ENCODE peak calls at places on chromosomes 4 and X, in eight cellular contexts. S is activated B cell treated with CpG ODN at 0.5 μM for 24 hours; Z is HFF-Myc; F is CD8-positive, alpha-beta T cell; I is CD4-positive, alpha-beta T cell; D is lung; U is Caco-2; Y is K562. X is an unnamed sample.

GRCh38 chrX:63349307-63349706 is 1.8 kb downstream of the SPIN4 start:
- DNase-seq in D (no peak), I (no peak), Y (peak), Z (no peak), U (no peak), F (no peak), S (no peak), X (no peak)

GRCh38 chrX:120251471-120252011 is 929 bp downstream of the ZBTB33 start:
- DNase-seq in Y (peak), Z (no peak), I (peak), D (no peak), U (peak), S (no peak), F (peak), X (peak)

GRCh38 chrX:9312922-9313867 is 151.7 kb upstream of the TBL1X start:
- DNase-seq in Y (peak), Z (no peak), D (peak), S (peak), I (peak), U (peak), F (peak), X (peak)

GRCh38 chr4:158131037-158131436 is 41.8 kb downstream of the GASK1B start:
- DNase-seq in U (no peak), Z (peak), D (no peak), I (no peak), Y (no peak), S (no peak), F (no peak), X (no peak)

GRCh38 chr4:40473578-40474388 is 138.7 kb downstream of the CHRNA9 start:
- DNase-seq in D (no peak), S (no peak), Z (no peak), Y (no peak), I (no peak), F (no peak), U (peak), X (no peak)

GRCh38 chr4:88962430-88962829 is 94.6 kb downstream of the FAM13A start:
- DNase-seq in D (no peak), I (no peak), S (no peak), Y (no peak), F (no peak), Z (no peak), U (no peak), X (no peak)

GRCh38 chrX:69503228-69503834 is 795 bp upstream of the NALF2 start:
- DNase-seq in I (no peak), S (no peak), U (peak), F (no peak), Z (peak), D (no peak), Y (no peak), X (no peak)

GRCh38 chr4:168264903-168265302 is 53.6 kb downstream of the DDX60 start:
- DNase-seq in I (no peak), F (no peak), Y (no peak), Z (no peak), D (no peak), U (no peak), S (no peak), X (no peak)

GRCh38 chr4:140309124-140309870 is 64.1 kb upstream of the SCOC start:
- DNase-seq in U (no peak), D (no peak), I (no peak), F (no peak), Y (no peak), Z (no peak), S (no peak), X (no peak)

GRCh38 chrX:134459683-134460004 is 321 bp upstream of the HPRT1 start:
- DNase-seq in I (no peak), Y (no peak), F (no peak), S (no peak), U (no peak), Z (no peak), D (no peak), X (no peak)

GRCh38 chr4:122548452-122548851 is 72.4 kb downstream of the IL21 start:
- DNase-seq in Z (no peak), Y (peak), D (no peak), F (no peak), S (no peak), U (no peak), I (no peak), X (no peak)

GRCh38 chrX:18899796-18900380 is 84.0 kb downstream of the PHKA2 start:
- DNase-seq in S (no peak), I (no peak), U (no peak), F (no peak), Y (no peak), Z (no peak), D (no peak), X (no peak)

GRCh38 chrX:39802354-39802753 is 295.4 kb downstream of the BCOR start:
- DNase-seq in F (no peak), Y (no peak), D (no peak), S (no peak), U (no peak), I (no peak), Z (no peak), X (no peak)

GRCh38 chr4:82578935-82579334 is 17.1 kb upstream of the TMEM150C start:
- DNase-seq in I (no peak), F (no peak), Z (no peak), D (no peak), Y (peak), S (no peak), U (no peak), X (no peak)

GRCh38 chr4:19429684-19430083 is 822.0 kb upstream of the SLIT2 start:
- DNase-seq in F (no peak), U (peak), Z (no peak), I (no peak), Y (no peak), D (no peak), S (no peak), X (no peak)

GRCh38 chrX:119755981-119756533 is 2.3 kb upstream of the SOWAHD start:
- DNase-seq in Y (no peak), F (peak), D (no peak), I (peak), S (no peak), U (no peak), Z (no peak), X (no peak)

GRCh38 chr4:139934336-139934735 is 219.6 kb downstream of the MAML3 start:
- DNase-seq in U (no peak), Z (no peak), I (no peak), D (no peak), Y (no peak), F (no peak), S (no peak), X (no peak)

GRCh38 chrX:9466115-9466495 is 1.2 kb downstream of the TBL1X start:
- DNase-seq in D (no peak), I (no peak), U (peak), Y (peak), Z (no peak), F (peak), S (peak), X (peak)

GRCh38 chr4:66777097-66777496 is 768.2 kb downstream of the CENPC start:
- DNase-seq in F (no peak), U (no peak), S (no peak), I (no peak), Z (no peak), D (no peak), Y (no peak), X (no peak)
- TF ChIP-seq CTCF in F (no peak), U (no peak), S (no peak), I (no peak), Z (no peak), D (no peak), Y (no peak), X (no peak)

GRCh38 chr4:71107732-71108131 is 114.3 kb downstream of the DCK start:
- DNase-seq in D (no peak), I (no peak), Z (no peak), S (no peak), F (no peak), U (no peak), Y (no peak), X (no peak)

GRCh38 chr4:71110499-71110898 is 117.0 kb downstream of the DCK start:
- DNase-seq in Z (no peak), D (no peak), F (no peak), Y (no peak), U (no peak), S (no peak), I (no peak), X (no peak)

DNA sequence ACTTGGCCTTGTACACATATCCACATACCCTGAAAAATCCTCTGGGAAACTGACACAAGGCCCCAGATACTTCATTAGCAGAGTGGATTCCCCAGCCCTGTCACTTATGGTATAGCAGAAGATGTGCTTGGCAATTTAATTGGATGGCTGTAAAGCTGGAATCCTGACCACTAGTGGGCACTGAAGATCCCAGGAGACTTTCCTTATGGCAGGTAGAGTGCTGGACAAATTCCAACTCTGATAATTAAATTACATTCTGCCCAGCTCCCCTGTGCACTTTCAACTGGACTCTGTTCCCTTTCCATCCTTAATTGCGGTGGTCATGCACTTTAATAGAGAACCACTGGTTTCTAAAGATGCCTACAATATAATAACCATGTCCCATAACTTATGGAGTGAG is 119.8 kb downstream of the DCK start:
- DNase-seq in F (no peak), Z (no peak), Y (peak), U (no peak), I (no peak), D (no peak), S (no peak), X (no peak)
- TF ChIP-seq CTCF in F (no peak), Z (peak), Y (peak), U (peak), I (no peak), D (no peak), S (no peak), X (peak)

DNA sequence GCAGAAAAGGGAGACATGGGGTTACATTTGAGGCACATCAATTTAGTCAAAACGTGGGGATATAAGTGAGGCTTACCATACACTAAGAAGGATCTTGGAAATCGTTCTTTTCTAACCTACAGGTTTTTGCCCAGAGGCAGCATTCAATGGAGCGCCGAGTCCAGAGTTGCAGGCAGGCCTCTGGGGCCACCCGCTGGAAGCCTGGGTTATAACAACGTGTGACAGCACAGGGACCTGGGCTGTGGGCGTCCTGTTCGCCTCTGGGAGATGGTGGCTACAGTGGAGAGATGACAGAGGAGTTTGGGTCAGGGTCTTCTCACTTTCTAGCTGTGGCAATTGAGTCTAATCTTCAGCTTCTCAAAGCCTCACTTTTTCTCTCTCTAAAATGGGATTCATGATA is 53.9 kb downstream of the ENPP6 start:
- DNase-seq in Z (no peak), F (no peak), Y (peak), U (peak), S (no peak), I (no peak), D (peak), X (peak)
- TF ChIP-seq CTCF in Z (peak), F (no peak), Y (peak), U (peak), S (no peak), I (no peak), D (peak), X (peak)

DNA sequence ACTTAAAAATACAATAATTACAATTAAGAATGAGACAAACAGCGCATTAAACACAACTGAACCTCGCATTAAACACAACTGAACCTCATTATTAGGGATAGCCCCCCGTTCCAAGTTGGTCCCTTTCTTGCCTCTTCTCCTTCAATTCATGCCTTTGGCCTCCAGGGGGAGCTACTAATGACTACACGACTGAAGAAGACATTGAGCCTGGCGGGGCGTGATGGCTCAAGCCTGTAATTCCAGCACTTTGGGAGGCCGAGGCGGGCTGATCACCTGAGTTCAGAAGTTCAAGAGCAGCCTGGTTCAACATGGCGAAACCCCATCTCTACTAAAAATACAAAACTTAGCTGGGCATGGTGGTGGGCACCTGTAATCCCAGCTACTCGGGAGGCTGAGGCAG is 56.4 kb upstream of the NWD2 start:
- DNase-seq in F (no peak), S (no peak), Y (peak), D (no peak), Z (no peak), I (no peak), U (no peak), X (no peak)
- TF ChIP-seq CTCF in F (no peak), S (no peak), Y (peak), D (no peak), Z (no peak), I (no peak), U (peak), X (peak)

GRCh38 chr4:72886602-72887001 is 182.9 kb downstream of the COX18 start:
- DNase-seq in F (no peak), I (no peak), D (no peak), U (no peak), S (no peak), Y (no peak), Z (no peak), X (no peak)
- TF ChIP-seq CTCF in F (no peak), I (no peak), D (no peak), U (no peak), S (no peak), Y (peak), Z (no peak), X (peak)

DNA sequence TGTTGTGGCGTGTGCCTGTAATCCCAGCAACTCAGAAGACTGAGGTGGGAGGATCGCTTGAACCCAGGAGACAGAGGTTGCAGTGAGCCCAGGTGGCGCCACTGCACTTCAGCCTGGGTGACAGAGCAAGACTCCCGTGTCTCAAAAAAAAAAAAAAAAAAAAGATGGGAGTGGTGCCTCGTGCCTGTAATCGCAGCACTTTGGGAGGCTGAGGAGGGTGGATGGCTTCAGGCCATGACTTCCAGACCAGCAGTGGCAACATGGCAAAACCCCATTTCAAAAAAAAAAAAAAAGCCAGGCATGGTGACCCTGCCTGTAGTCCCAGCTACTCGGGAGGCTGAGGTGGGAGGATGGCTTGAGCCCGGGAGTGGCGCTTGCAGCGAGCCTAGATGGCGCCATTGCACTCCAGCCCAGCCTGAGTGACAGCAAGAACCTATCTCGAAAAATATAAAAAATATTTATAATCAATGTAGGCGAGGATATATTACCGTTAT is 27.0 kb downstream of the EIF2S3 start:
- DNase-seq in D (no peak), Y (peak), Z (no peak), F (peak), S (peak), I (peak), U (peak), X (peak)
- TF ChIP-seq CTCF in D (no peak), Y (peak), Z (peak), F (peak), S (no peak), I (peak), U (peak), X (peak)

GRCh38 chr4:73127839-73128448 is 58.4 kb upstream of the COX18 start:
- DNase-seq in S (no peak), U (no peak), Y (peak), D (no peak), F (peak), Z (no peak), I (no peak), X (no peak)
- TF ChIP-seq CTCF in S (no peak), U (peak), Y (peak), D (no peak), F (no peak), Z (no peak), I (peak), X (peak)

GRCh38 chr4:87219648-87220093 is 747 bp downstream of the KLHL8 start:
- DNase-seq in F (peak), D (peak), Z (peak), U (no peak), S (peak), Y (peak), I (peak), X (peak)
- TF ChIP-seq CTCF in F (no peak), D (peak), Z (peak), U (peak), S (no peak), Y (peak), I (no peak), X (peak)

X was measured in neural crest cell.